ENCODE peak calls at places on chromosomes 5 and 9, in six cellular contexts. One of them, this sample, is unnamed.

GRCh38 chr5:141521244-141521781 is 32.4 kb downstream of the PCDHGC5 start:
- DNase-seq in stimulated activated CD4-positive, alpha-beta T cell treated with anti-CD3 and anti-CD28 coated beads, Interleukin-4, amount 100 ng/mL, for 48 hours: no peak
- DNase-seq in activated effector memory CD4-positive, alpha-beta T cell treated with anti-CD3 and anti-CD28 coated beads, Interleukin-2, amount 50 U/mL, for 16 hours: no peak
- DNase-seq in NCI-H1417: no peak
- DNase-seq in activated T-cell treated with anti-CD3 and anti-CD28 coated beads for 1 hour: no peak
- DNase-seq in T-cell: no peak
- DNase-seq in this sample: no peak

GRCh38 chr5:109863752-109864151 is 174.0 kb downstream of the MAN2A1 start:
- DNase-seq in stimulated activated CD4-positive, alpha-beta T cell treated with anti-CD3 and anti-CD28 coated beads, Interleukin-4, amount 100 ng/mL, for 48 hours: no peak
- DNase-seq in activated T-cell treated with anti-CD3 and anti-CD28 coated beads for 1 hour: no peak
- DNase-seq in activated effector memory CD4-positive, alpha-beta T cell treated with anti-CD3 and anti-CD28 coated beads, Interleukin-2, amount 50 U/mL, for 16 hours: no peak
- DNase-seq in T-cell: no peak
- DNase-seq in NCI-H1417: no peak
- DNase-seq in this sample: no peak

GRCh38 chr5:25020454-25020853 is 375.7 kb upstream of the CDH10 start:
- DNase-seq in stimulated activated CD4-positive, alpha-beta T cell treated with anti-CD3 and anti-CD28 coated beads, Interleukin-4, amount 100 ng/mL, for 48 hours: no peak
- DNase-seq in NCI-H1417: no peak
- DNase-seq in activated T-cell treated with anti-CD3 and anti-CD28 coated beads for 1 hour: no peak
- DNase-seq in activated effector memory CD4-positive, alpha-beta T cell treated with anti-CD3 and anti-CD28 coated beads, Interleukin-2, amount 50 U/mL, for 16 hours: no peak
- DNase-seq in T-cell: no peak
- DNase-seq in this sample: no peak

GRCh38 chr9:73680831-73681230 is 529.2 kb downstream of the ANXA1 start:
- DNase-seq in T-cell: no peak
- DNase-seq in activated effector memory CD4-positive, alpha-beta T cell treated with anti-CD3 and anti-CD28 coated beads, Interleukin-2, amount 50 U/mL, for 16 hours: no peak
- DNase-seq in activated T-cell treated with anti-CD3 and anti-CD28 coated beads for 1 hour: no peak
- DNase-seq in stimulated activated CD4-positive, alpha-beta T cell treated with anti-CD3 and anti-CD28 coated beads, Interleukin-4, amount 100 ng/mL, for 48 hours: no peak
- DNase-seq in NCI-H1417: peak
- DNase-seq in this sample: no peak

GRCh38 chr9:136061405-136061804 is 33.7 kb downstream of the NACC2 start:
- DNase-seq in activated effector memory CD4-positive, alpha-beta T cell treated with anti-CD3 and anti-CD28 coated beads, Interleukin-2, amount 50 U/mL, for 16 hours: peak
- DNase-seq in stimulated activated CD4-positive, alpha-beta T cell treated with anti-CD3 and anti-CD28 coated beads, Interleukin-4, amount 100 ng/mL, for 48 hours: no peak
- DNase-seq in activated T-cell treated with anti-CD3 and anti-CD28 coated beads for 1 hour: no peak
- DNase-seq in T-cell: no peak
- DNase-seq in NCI-H1417: no peak
- DNase-seq in this sample: no peak

GRCh38 chr9:114030364-114030763 is 47.7 kb downstream of the AMBP start:
- DNase-seq in activated T-cell treated with anti-CD3 and anti-CD28 coated beads for 1 hour: no peak
- DNase-seq in activated effector memory CD4-positive, alpha-beta T cell treated with anti-CD3 and anti-CD28 coated beads, Interleukin-2, amount 50 U/mL, for 16 hours: peak
- DNase-seq in T-cell: no peak
- DNase-seq in NCI-H1417: no peak
- DNase-seq in stimulated activated CD4-positive, alpha-beta T cell treated with anti-CD3 and anti-CD28 coated beads, Interleukin-4, amount 100 ng/mL, for 48 hours: no peak
- DNase-seq in this sample: no peak

GRCh38 chr9:76932778-76933177 is 26.9 kb upstream of the PRUNE2 start:
- DNase-seq in stimulated activated CD4-positive, alpha-beta T cell treated with anti-CD3 and anti-CD28 coated beads, Interleukin-4, amount 100 ng/mL, for 48 hours: no peak
- DNase-seq in activated T-cell treated with anti-CD3 and anti-CD28 coated beads for 1 hour: no peak
- DNase-seq in NCI-H1417: no peak
- DNase-seq in T-cell: no peak
- DNase-seq in activated effector memory CD4-positive, alpha-beta T cell treated with anti-CD3 and anti-CD28 coated beads, Interleukin-2, amount 50 U/mL, for 16 hours: no peak
- DNase-seq in this sample: no peak

GRCh38 chr5:67364381-67364970 is 167.9 kb upstream of the CD180 start:
- DNase-seq in NCI-H1417: no peak
- DNase-seq in stimulated activated CD4-positive, alpha-beta T cell treated with anti-CD3 and anti-CD28 coated beads, Interleukin-4, amount 100 ng/mL, for 48 hours: no peak
- DNase-seq in activated T-cell treated with anti-CD3 and anti-CD28 coated beads for 1 hour: no peak
- DNase-seq in T-cell: no peak
- DNase-seq in activated effector memory CD4-positive, alpha-beta T cell treated with anti-CD3 and anti-CD28 coated beads, Interleukin-2, amount 50 U/mL, for 16 hours: no peak
- DNase-seq in this sample: no peak

GRCh38 chr9:116100711-116101111 is 52.9 kb upstream of the PAPPA start:
- DNase-seq in NCI-H1417: no peak
- DNase-seq in activated T-cell treated with anti-CD3 and anti-CD28 coated beads for 1 hour: no peak
- DNase-seq in activated effector memory CD4-positive, alpha-beta T cell treated with anti-CD3 and anti-CD28 coated beads, Interleukin-2, amount 50 U/mL, for 16 hours: no peak
- DNase-seq in T-cell: no peak
- DNase-seq in stimulated activated CD4-positive, alpha-beta T cell treated with anti-CD3 and anti-CD28 coated beads, Interleukin-4, amount 100 ng/mL, for 48 hours: no peak
- DNase-seq in this sample: no peak